ENCODE peak calls at places on chromosomes 16 and 17, in seven cellular contexts. S, C, B, G, F, N and T are unnamed samples.

GRCh38 chr17:8304181-8304910 is 5.7 kb upstream of the ARHGEF15 start:
- DNase-seq in S (no peak), C (no peak), B (no peak), G (no peak), F (no peak), N (no peak), T (no peak)

GRCh38 chr16:82129881-82130280 is 40.1 kb downstream of the MPHOSPH6 start:
- DNase-seq in S (no peak), C (no peak), B (no peak), G (no peak), F (no peak), N (no peak), T (no peak)

GRCh38 chr17:1554751-1555617 is 7.6 kb downstream of the PITPNA start:
- DNase-seq in S (no peak), C (no peak), B (no peak), G (no peak), F (no peak), N (no peak), T (no peak)

GRCh38 chr17:40399185-40399584 is 18.5 kb downstream of the TOP2A start:
- DNase-seq in S (no peak), C (no peak), B (peak; percentile 32), G (no peak), F (no peak), N (no peak), T (peak; percentile 9)

GRCh38 chr17:80001376-80001775 is 34.3 kb downstream of the TBC1D16 start:
- DNase-seq in S (no peak), C (no peak), B (no peak), G (no peak), F (no peak), N (no peak), T (no peak)

GRCh38 chr16:20268409-20268808 is 58.9 kb downstream of the GP2 start:
- DNase-seq in S (no peak), C (no peak), B (no peak), G (no peak), F (no peak), N (no peak), T (no peak)

GRCh38 chr17:71192039-71192555 is 928.7 kb upstream of the SOX9 start:
- DNase-seq in S (no peak), C (no peak), B (no peak), G (no peak), F (no peak), N (no peak), T (no peak)

GRCh38 chr16:4689091-4689671 is 4.2 kb upstream of the NUDT16L1 start:
- DNase-seq in S (no peak), C (peak; percentile 62), B (no peak), G (no peak), F (no peak), N (no peak), T (no peak)

GRCh38 chr17:46818929-46819859 is 702 bp upstream of the WNT3 start:
- DNase-seq in S (no peak), C (peak; percentile 65), B (no peak), G (no peak), F (no peak), N (no peak), T (no peak)

GRCh38 chr16:82655315-82655714 is 28.5 kb downstream of the CDH13 start:
- DNase-seq in S (no peak), C (no peak), B (no peak), G (no peak), F (no peak), N (no peak), T (peak; percentile 75)

GRCh38 chr16:70717065-70717464 is 31.2 kb upstream of the MTSS2 start:
- DNase-seq in S (no peak), C (no peak), B (no peak), G (no peak), F (no peak), N (no peak), T (no peak)

GRCh38 chr16:23640669-23640958 is 496 bp downstream of the PALB2 start:
- DNase-seq in S (peak; percentile 4), C (no peak), B (peak; percentile 80), G (no peak), F (no peak), N (no peak), T (no peak)

GRCh38 chr17:39699818-39700147 is at the start of gene ERBB2:
- DNase-seq in S (no peak), C (peak; percentile 86), B (no peak), G (peak; percentile 81), F (peak; percentile 85), N (peak; percentile 79), T (peak; percentile 47)

GRCh38 chr17:45425125-45425983 is 7.3 kb downstream of the ARHGAP27 start:
- DNase-seq in S (peak; percentile 82), C (peak; percentile 91), B (peak; percentile 95), G (no peak), F (no peak), N (peak; percentile 82), T (peak; percentile 31)

GRCh38 chr16:9090101-9090959 is 1.1 kb upstream of the HAPSTR1 start:
- DNase-seq in S (no peak), C (peak; percentile 81), B (no peak), G (peak; percentile 46), F (peak; percentile 63), N (peak; percentile 60), T (no peak)

GRCh38 chr16:694187-694862 is 4.1 kb upstream of the WDR24 start:
- DNase-seq in S (no peak), C (no peak), B (no peak), G (no peak), F (no peak), N (no peak), T (no peak)
- H3K4me3 ChIP-seq in S (peak overlapping the region; percentile 48), C (peak overlapping the region; percentile 34), B (peak overlapping the region; percentile 38), G (no peak overlapping the region), F (peak overlapping the region; percentile 21), N (no peak overlapping the region), T (no peak overlapping the region)

GRCh38 chr16:88763502-88764053 is 21.4 kb downstream of the PIEZO1 start:
- DNase-seq in S (no peak), C (peak; percentile 82), B (no peak), G (no peak), F (no peak), N (no peak), T (no peak)
- H3K4me3 ChIP-seq in S (no peak overlapping the region), C (no peak overlapping the region), B (no peak overlapping the region), G (no peak overlapping the region), F (no peak overlapping the region), N (no peak overlapping the region), T (no peak overlapping the region)

GRCh38 chr17:35811759-35812158 is 2.5 kb downstream of the TAF15 start:
- DNase-seq in S (no peak), C (no peak), B (no peak), G (no peak), F (no peak), N (no peak), T (no peak)
- H3K4me3 ChIP-seq in S (no peak overlapping the region), C (no peak overlapping the region), B (no peak overlapping the region), G (no peak overlapping the region), F (no peak overlapping the region), N (no peak overlapping the region), T (no peak overlapping the region)

GRCh38 chr16:86505185-86505898 is 5.0 kb upstream of the FOXF1 start:
- DNase-seq in S (no peak), C (no peak), B (no peak), G (no peak), F (no peak), N (no peak), T (no peak)
- H3K4me3 ChIP-seq in S (no peak overlapping the region), C (peak overlapping the region; percentile 62), B (no peak overlapping the region), G (no peak overlapping the region), F (no peak overlapping the region), N (peak overlapping the region; percentile 3), T (peak overlapping the region; percentile 9)

GRCh38 chr17:49574945-49575523 is 637 bp upstream of the NXPH3 start:
- DNase-seq in S (no peak), C (peak; percentile 49), B (no peak), G (no peak), F (no peak), N (no peak), T (no peak)
- H3K4me3 ChIP-seq in S (peak overlapping the region; percentile 71), C (peak overlapping the region; percentile 66), B (peak overlapping the region; percentile 48), G (peak overlapping the region; percentile 91), F (peak overlapping the region; percentile 76), N (peak overlapping the region; percentile 9), T (peak overlapping the region; percentile 13)